ENCODE peak calls at places on chromosome 2, in seven cellular contexts. I is PC-3, Y is astrocyte of the hippocampus, O is cardiac fibroblast, A is T follicular helper cell, E is T-helper 2 cell, X is NCI-H774. H is an unnamed sample.

GRCh38 chr2:212186166-212186565 is 352.4 kb downstream of the ERBB4 start:
- DNase-seq in I (no peak), Y (no peak), O (no peak), A (no peak), E (no peak), X (no peak), H (no peak)

GRCh38 chr2:67842375-67842959 is 220.3 kb downstream of the C1D start:
- DNase-seq in I (no peak), Y (no peak), O (no peak), A (no peak), E (no peak), X (no peak), H (no peak)

GRCh38 chr2:101023327-101024107 is 21.4 kb downstream of the RPL31 start:
- DNase-seq in I (no peak), Y (no peak), O (no peak), A (no peak), E (no peak), X (no peak), H (no peak)

GRCh38 chr2:75053484-75054112 is 95.2 kb downstream of the POLE4 start:
- DNase-seq in I (peak), Y (peak), O (peak), A (no peak), E (no peak), X (peak), H (peak)

GRCh38 chr2:128305555-128306080 is 13.1 kb downstream of the HS6ST1 start:
- DNase-seq in I (peak), Y (no peak), O (no peak), A (no peak), E (no peak), X (peak), H (no peak)

GRCh38 chr2:201116115-201116958 is at the start of gene CFLAR:
- DNase-seq in I (peak), Y (peak), O (peak), A (peak), E (peak), X (peak), H (peak)

GRCh38 chr2:233473878-233474277 is 92.7 kb downstream of the USP40 start:
- DNase-seq in I (no peak), Y (no peak), O (no peak), A (no peak), E (no peak), X (no peak), H (no peak)

GRCh38 chr2:134181219-134181618 is 72.7 kb upstream of the MGAT5 start:
- DNase-seq in I (no peak), Y (no peak), O (no peak), A (peak), E (no peak), X (peak), H (no peak)

GRCh38 chr2:19228720-19229119 is 129.7 kb downstream of the OSR1 start:
- DNase-seq in I (no peak), Y (no peak), O (no peak), A (no peak), E (no peak), X (no peak), H (no peak)

GRCh38 chr2:46187112-46187618 is 110.0 kb upstream of the EPAS1 start:
- DNase-seq in I (peak), Y (no peak), O (peak), A (no peak), E (no peak), X (no peak), H (peak)

H was measured in astrocyte of the spinal cord.